ENCODE peak calls at places on chromosomes 16 and 17, in six cellular contexts. Z, E, Y, J, T and B are unnamed samples.

GRCh38 chr17:17783121-17783824 is 53.5 kb downstream of the SREBF1 start:
- DNase-seq in T (peak), Y (peak), J (peak), E (peak), Z (peak), B (peak)

GRCh38 chr17:38605852-38606645 is at the start of gene SRCIN1:
- DNase-seq in Y (peak), E (peak), T (peak), J (no peak), Z (peak), B (peak)

GRCh38 chr16:19696312-19696711 is 21.7 kb downstream of the KNOP1 start:
- DNase-seq in J (peak), T (peak), E (peak), Z (no peak), Y (peak), B (no peak)

GRCh38 chr17:21679256-21680146 is 12.8 kb upstream of the KCNJ18 start:
- DNase-seq in T (no peak), J (no peak), E (no peak), Y (no peak), Z (no peak), B (no peak)

GRCh38 chr17:4968916-4969550 is 1.4 kb upstream of the SPAG7 start:
- DNase-seq in E (peak), Z (peak), J (no peak), T (no peak), Y (no peak), B (no peak)

GRCh38 chr17:83050651-83051422 is 28.6 kb upstream of the METRNL start:
- DNase-seq in J (no peak), Z (peak), Y (no peak), T (no peak), E (no peak), B (no peak)

GRCh38 chr17:63546308-63547082 is 3.8 kb upstream of the DCAF7 start:
- DNase-seq in J (no peak), T (no peak), E (no peak), Z (no peak), Y (no peak), B (no peak)

GRCh38 chr17:29127840-29128239 is 52.4 kb downstream of the MYO18A start:
- DNase-seq in Y (no peak), E (no peak), J (no peak), T (no peak), Z (no peak), B (peak)

GRCh38 chr17:50139950-50140885 is 10.3 kb upstream of the SAMD14 start:
- DNase-seq in J (peak), Z (peak), T (peak), E (peak), Y (peak), B (peak)

DNA sequence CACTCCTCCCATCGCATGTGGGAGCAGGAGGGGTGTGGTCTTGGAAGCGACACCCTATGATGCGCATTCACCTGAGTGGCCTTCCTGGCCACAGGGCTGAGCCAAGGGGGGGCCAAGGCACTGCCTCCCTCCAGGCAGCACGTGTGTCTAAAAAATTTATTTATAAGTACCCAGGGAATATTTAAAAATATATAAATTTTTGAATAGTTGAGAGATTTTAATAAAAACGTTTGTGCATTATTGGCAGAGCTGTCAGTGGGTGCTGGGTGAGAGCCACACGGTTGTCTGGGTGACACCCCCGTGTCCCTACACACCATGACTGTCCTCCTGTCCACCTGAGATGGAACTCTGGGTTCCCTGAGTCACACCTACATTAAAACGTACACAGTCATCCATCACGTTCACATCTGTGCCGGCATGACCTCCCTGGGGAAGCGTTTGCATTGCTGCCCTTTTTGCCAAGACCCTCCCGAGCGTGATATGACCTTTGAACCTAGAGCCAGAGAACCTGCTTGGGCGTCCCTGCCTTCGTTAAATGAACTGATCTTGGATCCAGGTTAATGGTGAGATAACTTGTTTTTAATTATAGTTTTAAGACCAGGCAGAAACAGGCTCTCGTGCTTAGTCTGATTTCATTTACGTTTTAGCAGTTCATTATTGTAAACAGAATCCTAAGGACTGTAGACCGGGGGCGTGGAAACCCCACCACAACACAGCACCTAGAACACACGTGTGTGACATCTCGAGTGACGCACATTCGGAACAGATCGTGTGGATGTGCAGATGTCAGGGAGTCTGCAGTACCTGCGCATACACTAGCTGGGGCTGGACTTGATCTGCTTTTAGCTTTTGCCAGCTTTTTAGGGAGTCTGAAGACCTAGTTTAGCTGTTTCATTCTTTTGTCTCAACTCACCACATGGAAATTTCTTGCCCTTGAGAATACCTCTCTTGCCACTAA is 192.8 kb upstream of the CHMP6 start:
- DNase-seq in T (no peak), Y (no peak), E (no peak), J (no peak), Z (no peak), B (no peak)
- TF ChIP-seq CTCF in T (no peak), Y (no peak), E (no peak), J (no peak), Z (no peak), B (no peak)

DNA sequence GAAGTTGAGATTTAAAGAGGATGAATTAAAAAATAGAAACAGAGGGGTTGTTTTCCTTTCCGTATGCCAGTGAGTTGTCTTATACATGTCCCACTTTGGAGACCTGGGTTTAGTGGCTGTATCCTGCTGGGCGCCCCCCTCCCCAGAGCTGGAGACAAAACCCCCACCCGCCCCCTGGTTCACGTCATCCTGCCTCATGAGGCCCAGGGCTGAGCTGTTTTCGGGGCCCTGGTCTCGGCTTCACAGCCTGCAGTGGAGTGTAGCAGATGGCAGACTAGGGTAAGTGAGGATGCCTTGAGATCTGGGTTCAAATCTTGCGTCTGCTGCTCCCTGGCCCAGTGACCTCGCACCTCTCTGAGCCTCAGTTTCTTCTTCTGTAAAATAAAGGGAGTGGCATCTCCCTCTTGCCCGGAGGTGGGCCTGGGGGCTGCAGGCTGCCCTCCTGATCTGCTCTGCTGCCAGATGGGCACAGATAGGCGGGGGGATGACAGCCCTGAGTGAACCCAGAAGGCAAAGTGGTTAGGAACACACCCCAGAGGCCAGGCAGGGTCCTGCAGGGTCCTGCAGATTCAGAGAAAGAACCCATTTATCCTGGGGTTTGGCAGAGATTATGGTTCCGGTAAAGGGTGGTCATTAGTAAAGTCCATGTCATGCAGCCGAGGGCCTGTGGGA is 45.1 kb downstream of the SOCS3 start:
- DNase-seq in E (no peak), Z (peak), Y (peak), T (no peak), J (no peak), B (no peak)
- TF ChIP-seq CTCF in E (no peak), Z (peak), Y (peak), T (no peak), J (no peak), B (no peak)

DNA sequence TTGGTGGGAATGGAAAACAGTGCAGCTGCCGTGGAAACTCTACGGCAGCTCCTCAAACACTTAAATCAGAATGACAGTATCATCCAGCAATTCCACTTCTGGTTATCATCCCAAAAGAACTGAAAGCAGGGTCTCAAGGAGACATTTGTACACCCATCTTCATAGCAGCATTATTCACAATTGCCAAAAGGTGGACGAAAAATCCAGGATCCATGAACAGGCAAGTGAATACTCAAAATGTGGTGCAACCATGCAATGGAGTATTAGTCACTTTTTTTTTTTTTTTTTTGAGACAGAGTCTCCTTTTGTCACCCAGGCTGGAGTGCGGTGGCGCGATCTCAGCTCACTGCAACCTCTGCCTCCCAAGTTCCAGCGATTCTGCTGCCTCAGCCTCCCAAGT is 10.6 kb upstream of the AATK start:
- DNase-seq in E (no peak), Z (no peak), Y (peak), J (no peak), T (no peak), B (no peak)
- TF ChIP-seq CTCF in E (no peak), Z (peak), Y (peak), J (no peak), T (no peak), B (no peak)

DNA sequence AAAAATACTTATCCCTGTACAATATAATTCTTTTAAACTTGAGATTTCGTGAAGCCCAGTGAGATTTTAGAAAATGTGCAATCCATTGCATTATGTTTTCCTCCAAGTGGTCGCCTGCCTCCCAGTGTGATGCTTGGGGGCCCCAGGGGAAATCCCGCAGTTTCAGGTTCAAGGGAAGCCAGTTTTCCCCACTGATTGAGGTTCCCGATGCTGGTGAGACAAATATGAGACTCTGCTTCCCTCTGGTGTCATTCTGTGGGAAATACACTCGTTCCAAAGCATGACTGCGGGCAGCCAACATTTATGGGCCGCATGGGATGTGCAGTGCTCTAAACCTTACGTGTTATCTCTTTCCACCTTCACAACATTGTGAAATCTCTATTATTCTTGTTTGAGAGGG is 200.8 kb downstream of the PRKCB start:
- DNase-seq in Z (peak), T (peak), Y (peak), J (peak), E (peak), B (peak)
- TF ChIP-seq CTCF in Z (peak), T (peak), Y (peak), J (peak), E (peak), B (peak)

GRCh38 chr17:42522263-42522790 is 13.7 kb upstream of the NAGLU start:
- DNase-seq in Y (no peak), E (no peak), Z (no peak), T (no peak), J (no peak), B (no peak)

GRCh38 chr17:42521036-42521435 is 15.0 kb upstream of the NAGLU start:
- DNase-seq in J (no peak), Z (no peak), T (no peak), E (no peak), Y (no peak), B (no peak)

GRCh38 chr17:42522798-42523278 is 13.2 kb upstream of the NAGLU start:
- DNase-seq in E (no peak), Z (no peak), J (no peak), Y (no peak), T (no peak), B (no peak)

GRCh38 chr17:42520540-42520951 is 15.5 kb upstream of the NAGLU start:
- DNase-seq in E (no peak), Z (no peak), J (no peak), Y (no peak), T (no peak), B (no peak)

DNA sequence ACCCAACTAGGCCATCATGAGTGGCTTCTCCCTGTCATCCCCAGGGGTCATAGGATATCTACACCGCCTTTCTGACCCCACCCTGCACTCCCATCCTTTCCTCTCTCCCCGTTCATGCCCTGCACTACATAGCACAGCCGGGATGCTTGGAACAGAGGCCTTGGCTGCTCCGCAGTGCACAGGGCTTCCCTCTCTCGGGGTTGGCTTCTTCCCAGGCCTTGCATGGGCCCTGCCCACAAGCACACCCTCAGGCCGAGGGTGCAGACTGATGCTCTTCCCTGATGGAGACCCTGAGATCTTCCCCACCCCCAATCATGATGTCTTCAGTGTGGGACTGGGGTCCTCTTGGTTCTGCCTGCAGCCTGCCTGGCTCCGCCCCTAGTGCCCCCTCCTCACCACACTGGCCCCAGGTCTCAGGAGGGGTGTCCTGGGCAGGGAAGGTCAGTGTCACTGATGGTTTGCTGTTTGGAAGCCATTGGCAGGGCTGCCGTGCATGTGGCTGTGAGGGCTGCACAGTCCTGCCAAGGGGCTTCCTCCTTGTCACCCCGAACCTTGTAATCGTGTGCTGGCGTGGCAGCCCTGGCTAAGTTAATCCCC is 14.3 kb upstream of the NAGLU start:
- DNase-seq in Z (no peak), J (no peak), T (no peak), Y (no peak), E (peak), B (no peak)
- TF ChIP-seq CTCF in Z (no peak), J (no peak), T (no peak), Y (no peak), E (no peak), B (no peak)

GRCh38 chr16:31568577-31569359 is 41.1 kb downstream of the AHSP start:
- DNase-seq in E (peak), Z (peak), Y (no peak), J (peak), T (no peak), B (peak)
- TF ChIP-seq CTCF in E (no peak), Z (no peak), Y (no peak), J (no peak), T (no peak), B (no peak)

GRCh38 chr16:57376313-57376818 is 4.1 kb downstream of the CX3CL1 start:
- DNase-seq in J (no peak), Y (no peak), Z (no peak), E (no peak), T (no peak), B (no peak)

GRCh38 chr16:57374067-57374534 is 1.8 kb downstream of the CX3CL1 start:
- DNase-seq in Z (no peak), E (peak), T (no peak), Y (no peak), J (no peak), B (no peak)

GRCh38 chr16:57371494-57372371 is 557 bp upstream of the CX3CL1 start:
- DNase-seq in J (no peak), Y (no peak), T (no peak), E (no peak), Z (no peak), B (no peak)

GRCh38 chr16:57373117-57373947 is 1.0 kb downstream of the CX3CL1 start:
- DNase-seq in Y (no peak), T (no peak), Z (no peak), J (no peak), E (no peak), B (no peak)

GRCh38 chr16:57372372-57373116 is at the start of gene CX3CL1:
- DNase-seq in E (peak), J (peak), T (no peak), Z (peak), Y (peak), B (peak)
- TF ChIP-seq CTCF in E (peak), J (peak), T (no peak), Z (peak), Y (no peak), B (no peak)

GRCh38 chr16:12703935-12704334 is 99.8 kb downstream of the CPPED1 start:
- DNase-seq in Y (no peak), E (no peak), J (no peak), Z (no peak), T (no peak), B (no peak)

GRCh38 chr16:12709807-12710206 is 93.9 kb downstream of the CPPED1 start:
- DNase-seq in Z (no peak), E (no peak), J (no peak), Y (no peak), T (no peak), B (no peak)

GRCh38 chr16:12706628-12707027 is 97.1 kb downstream of the CPPED1 start:
- DNase-seq in Z (no peak), Y (no peak), T (no peak), J (no peak), E (no peak), B (no peak)

GRCh38 chr16:12704492-12705111 is 99.1 kb downstream of the CPPED1 start:
- DNase-seq in J (no peak), Z (no peak), E (no peak), T (no peak), Y (no peak), B (no peak)

GRCh38 chr16:12708266-12708665 is 95.4 kb downstream of the CPPED1 start:
- DNase-seq in J (no peak), E (no peak), Z (no peak), T (no peak), Y (no peak), B (no peak)
- TF ChIP-seq CTCF in J (no peak), E (no peak), Z (no peak), T (no peak), Y (no peak), B (no peak)